ENCODE peak calls at places on chromosomes 4 and X, in four cellular contexts. One of them, this sample, is unnamed.

GRCh38 chr4:186820371-186820990 is 96.8 kb upstream of the FAT1 start:
- DNase-seq in hepatic stellate cell: peak
- DNase-seq in fibroblast of lung: peak
- DNase-seq in EL: peak
- DNase-seq in this sample: peak

GRCh38 chr4:150150545-150151156 is 72.4 kb downstream of the DCLK2 start:
- DNase-seq in hepatic stellate cell: no peak
- DNase-seq in fibroblast of lung: no peak
- DNase-seq in EL: no peak
- DNase-seq in this sample: no peak

GRCh38 chrX:50813843-50814661 is at the start of gene SHROOM4:
- DNase-seq in hepatic stellate cell: peak
- DNase-seq in fibroblast of lung: peak
- DNase-seq in EL: peak
- DNase-seq in this sample: peak

GRCh38 chr4:139857021-139857420 is 191.4 kb downstream of the MGST2 start:
- DNase-seq in hepatic stellate cell: no peak
- DNase-seq in fibroblast of lung: no peak
- DNase-seq in EL: no peak
- DNase-seq in this sample: no peak

GRCh38 chr4:127782025-127782274 is 172 bp upstream of the HSPA4L start:
- DNase-seq in hepatic stellate cell: peak
- DNase-seq in fibroblast of lung: peak
- DNase-seq in EL: peak
- DNase-seq in this sample: peak

GRCh38 chrX:154914052-154914451 is 27.9 kb downstream of the F8A1 start:
- DNase-seq in hepatic stellate cell: no peak
- DNase-seq in fibroblast of lung: no peak
- DNase-seq in EL: no peak
- DNase-seq in this sample: no peak

GRCh38 chr4:5689065-5689464 is 19.3 kb downstream of the EVC2 start:
- DNase-seq in hepatic stellate cell: no peak
- DNase-seq in fibroblast of lung: no peak
- DNase-seq in EL: no peak
- DNase-seq in this sample: no peak

GRCh38 chrX:134377537-134377936 is 82.4 kb upstream of the HPRT1 start:
- DNase-seq in hepatic stellate cell: peak
- DNase-seq in fibroblast of lung: peak
- DNase-seq in EL: peak
- DNase-seq in this sample: no peak

GRCh38 chr4:67680568-67681222 is 20.3 kb downstream of the UBA6 start:
- DNase-seq in hepatic stellate cell: no peak
- DNase-seq in fibroblast of lung: no peak
- DNase-seq in EL: peak
- DNase-seq in this sample: no peak

GRCh38 chr4:142656178-142656577 is 189.9 kb downstream of the INPP4B start:
- DNase-seq in hepatic stellate cell: no peak
- DNase-seq in fibroblast of lung: peak
- DNase-seq in EL: peak
- DNase-seq in this sample: no peak

GRCh38 chr4:110959041-110959643 is 336.3 kb upstream of the PITX2 start:
- DNase-seq in hepatic stellate cell: no peak
- DNase-seq in fibroblast of lung: peak
- DNase-seq in EL: peak
- DNase-seq in this sample: no peak

GRCh38 chr4:176360446-176360845 is 40.7 kb downstream of the SPCS3 start:
- DNase-seq in hepatic stellate cell: no peak
- DNase-seq in fibroblast of lung: no peak
- DNase-seq in EL: peak
- DNase-seq in this sample: peak

GRCh38 chr4:139642364-139642763 is 23.3 kb upstream of the MGST2 start:
- DNase-seq in hepatic stellate cell: peak
- DNase-seq in fibroblast of lung: peak
- DNase-seq in EL: peak
- DNase-seq in this sample: peak

GRCh38 chr4:177451108-177451500 is 8.9 kb upstream of the AGA start:
- DNase-seq in hepatic stellate cell: no peak
- DNase-seq in fibroblast of lung: no peak
- DNase-seq in EL: no peak
- DNase-seq in this sample: no peak

GRCh38 chr4:39484582-39485272 is 25.9 kb downstream of the LIAS start:
- DNase-seq in hepatic stellate cell: no peak
- DNase-seq in fibroblast of lung: no peak
- DNase-seq in EL: no peak
- DNase-seq in this sample: no peak

GRCh38 chr4:164731827-164732474 is 22.0 kb upstream of the SMIM31 start:
- DNase-seq in hepatic stellate cell: peak
- DNase-seq in fibroblast of lung: peak
- DNase-seq in EL: peak
- DNase-seq in this sample: peak

GRCh38 chr4:38980903-38981676 is 51.1 kb downstream of the TMEM156 start:
- DNase-seq in hepatic stellate cell: peak
- DNase-seq in fibroblast of lung: peak
- DNase-seq in EL: peak
- DNase-seq in this sample: no peak

GRCh38 chr4:40479378-40479777 is 144.2 kb downstream of the CHRNA9 start:
- DNase-seq in hepatic stellate cell: no peak
- DNase-seq in fibroblast of lung: no peak
- DNase-seq in EL: no peak
- DNase-seq in this sample: no peak

GRCh38 chrX:55546956-55547355 is 57.3 kb upstream of the USP51 start:
- DNase-seq in hepatic stellate cell: no peak
- DNase-seq in fibroblast of lung: no peak
- DNase-seq in EL: no peak
- DNase-seq in this sample: no peak

GRCh38 chr4:1094336-1094690 is 19.1 kb downstream of the RNF212 start:
- DNase-seq in hepatic stellate cell: no peak
- DNase-seq in fibroblast of lung: no peak
- DNase-seq in EL: no peak
- DNase-seq in this sample: no peak

GRCh38 chr4:94306713-94307112 is 35.9 kb downstream of the HPGDS start:
- DNase-seq in hepatic stellate cell: no peak
- DNase-seq in fibroblast of lung: no peak
- DNase-seq in EL: no peak
- DNase-seq in this sample: no peak

GRCh38 chr4:158610790-158611189 is 60.9 kb downstream of the C4orf46 start:
- DNase-seq in hepatic stellate cell: no peak
- DNase-seq in fibroblast of lung: peak
- DNase-seq in EL: peak
- DNase-seq in this sample: no peak

GRCh38 chr4:182245041-182245440 is 1.8 kb downstream of the TENM3 start:
- DNase-seq in hepatic stellate cell: no peak
- DNase-seq in fibroblast of lung: no peak
- DNase-seq in EL: no peak
- DNase-seq in this sample: no peak

GRCh38 chrX:106894392-106894909 is 8.7 kb downstream of the RIPPLY1 start:
- DNase-seq in hepatic stellate cell: peak
- DNase-seq in fibroblast of lung: peak
- DNase-seq in EL: peak
- DNase-seq in this sample: peak

This sample was measured in osteoblast.